ENCODE peak calls at places on chromosome 14, in six cellular contexts. K is tibial artery, F is upper lobe of right lung, M is A549, D is cardiac muscle cell, V is ovary. L is an unnamed sample.

GRCh38 chr14:101472518-101472849 is 88.8 kb upstream of the DIO3 start:
- DNase-seq in K (no peak), F (no peak), M (no peak), D (no peak), V (no peak), L (no peak)

GRCh38 chr14:59463773-59464650 is 1.2 kb downstream of the GPR135 start:
- DNase-seq in K (no peak), F (peak; percentile 68), M (no peak), D (no peak), V (peak; percentile 32), L (no peak)

GRCh38 chr14:66105819-66106218 is 380.4 kb upstream of the CCDC196 start:
- DNase-seq in K (no peak), F (no peak), M (no peak), D (no peak), V (no peak), L (no peak)

GRCh38 chr14:81594012-81594411 is 60.4 kb upstream of the SEL1L start:
- DNase-seq in K (peak; percentile 32), F (no peak), M (no peak), D (no peak), V (no peak), L (no peak)

GRCh38 chr14:101635238-101636080 is 74.2 kb downstream of the DIO3 start:
- DNase-seq in K (no peak), F (no peak), M (no peak), D (no peak), V (no peak), L (no peak)

GRCh38 chr14:103716091-103716801 is 636 bp downstream of the ZFYVE21 start:
- DNase-seq in K (no peak), F (peak; percentile 81), M (peak; percentile 48), D (no peak), V (peak; percentile 45), L (no peak)

GRCh38 chr14:54356172-54356571 is 40.6 kb upstream of the CDKN3 start:
- DNase-seq in K (no peak), F (no peak), M (no peak), D (peak; percentile 33), V (no peak), L (no peak)

GRCh38 chr14:92500491-92500941 is 13.1 kb upstream of the RIN3 start:
- DNase-seq in K (no peak), F (no peak), M (no peak), D (no peak), V (no peak), L (no peak)

GRCh38 chr14:55938249-55938791 is 179.9 kb upstream of the PELI2 start:
- DNase-seq in K (no peak), F (no peak), M (no peak), D (no peak), V (no peak), L (no peak)

GRCh38 chr14:99173086-99173485 is 98.9 kb downstream of the BCL11B start:
- DNase-seq in K (no peak), F (no peak), M (no peak), D (no peak), V (no peak), L (no peak)

GRCh38 chr14:55129086-55129427 is at the start of gene LGALS3:
- DNase-seq in K (peak; percentile 81), F (peak; percentile 94), M (peak; percentile 80), D (peak; percentile 80), V (peak; percentile 80), L (peak; percentile 20)

GRCh38 chr14:90388982-90389381 is 7.8 kb upstream of the CALM1 start:
- DNase-seq in K (no peak), F (no peak), M (no peak), D (no peak), V (no peak), L (no peak)

GRCh38 chr14:61889914-61890351 is 127.7 kb downstream of the SNAPC1 start:
- DNase-seq in K (no peak), F (no peak), M (no peak), D (no peak), V (no peak), L (no peak)

GRCh38 chr14:51173863-51174262 is 66.2 kb upstream of the TMX1 start:
- DNase-seq in K (no peak), F (no peak), M (no peak), D (no peak), V (no peak), L (no peak)

GRCh38 chr14:91509083-91509877 is 830 bp downstream of the PPP4R3A start:
- DNase-seq in K (no peak), F (peak; percentile 78), M (peak; percentile 27), D (peak; percentile 63), V (peak; percentile 52), L (peak; percentile 10)

GRCh38 chr14:104063998-104064397 is 21.5 kb upstream of the ASPG start:
- DNase-seq in K (no peak), F (no peak), M (no peak), D (no peak), V (no peak), L (no peak)

GRCh38 chr14:89351364-89351957 is 65.6 kb downstream of the FOXN3 start:
- DNase-seq in K (no peak), F (peak; percentile 77), M (no peak), D (peak; percentile 30), V (peak; percentile 76), L (no peak)

GRCh38 chr14:61608245-61609142 is 86.8 kb upstream of the HIF1A start:
- DNase-seq in K (no peak), F (no peak), M (no peak), D (no peak), V (no peak), L (no peak)

GRCh38 chr14:22071001-22071400 is 397.4 kb upstream of the OR4E1 start:
- DNase-seq in K (no peak), F (no peak), M (no peak), D (no peak), V (no peak), L (peak; percentile 22)

GRCh38 chr14:54200726-54201125 is 196.1 kb upstream of the CDKN3 start:
- DNase-seq in K (no peak), F (no peak), M (no peak), D (no peak), V (no peak), L (no peak)

GRCh38 chr14:102663031-102663430 is 70.6 kb downstream of the RCOR1 start:
- DNase-seq in K (no peak), F (no peak), M (no peak), D (no peak), V (no peak), L (no peak)

GRCh38 chr14:55756078-55756477 is 176.1 kb downstream of the KTN1 start:
- DNase-seq in K (no peak), F (no peak), M (no peak), D (no peak), V (no peak), L (no peak)

GRCh38 chr14:104702106-104702505 is 12.7 kb downstream of the INF2 start:
- DNase-seq in K (no peak), F (no peak), M (no peak), D (no peak), V (no peak), L (no peak)

GRCh38 chr14:101845896-101846295 is 84.4 kb downstream of the PPP2R5C start:
- DNase-seq in K (no peak), F (no peak), M (no peak), D (no peak), V (no peak), L (no peak)

GRCh38 chr14:88270781-88271180 is 52.3 kb downstream of the KCNK10 start:
- DNase-seq in K (no peak), F (no peak), M (no peak), D (no peak), V (no peak), L (no peak)

GRCh38 chr14:49634547-49635334 is at the start of gene DNAAF2:
- DNase-seq in K (peak; percentile 60), F (peak; percentile 79), M (peak; percentile 66), D (peak; percentile 79), V (peak; percentile 69), L (peak; percentile 65)

GRCh38 chr14:99081880-99082279 is 190.1 kb downstream of the BCL11B start:
- DNase-seq in K (no peak), F (no peak), M (no peak), D (no peak), V (no peak), L (no peak)

GRCh38 chr14:36222952-36223468 is 46.5 kb upstream of the PTCSC3 start:
- DNase-seq in K (no peak), F (no peak), M (no peak), D (no peak), V (no peak), L (no peak)

GRCh38 chr14:97902630-97903029 is 1105.4 kb downstream of the VRK1 start:
- DNase-seq in K (no peak), F (no peak), M (no peak), D (no peak), V (no peak), L (no peak)

GRCh38 chr14:104383088-104383805 is 196.3 kb upstream of the C14orf180 start:
- DNase-seq in K (peak; percentile 3), F (peak; percentile 60), M (no peak), D (no peak), V (no peak), L (no peak)

GRCh38 chr14:23112359-23113178 is 6.5 kb downstream of the CEBPE start:
- DNase-seq in K (no peak), F (no peak), M (no peak), D (peak; percentile 28), V (no peak), L (no peak)
- H3K27ac ChIP-seq in K (no peak overlapping the region), F (no peak overlapping the region), M (no peak overlapping the region), D (peak overlapping the region; percentile 93), V (no peak overlapping the region), L (no peak overlapping the region)

DNA sequence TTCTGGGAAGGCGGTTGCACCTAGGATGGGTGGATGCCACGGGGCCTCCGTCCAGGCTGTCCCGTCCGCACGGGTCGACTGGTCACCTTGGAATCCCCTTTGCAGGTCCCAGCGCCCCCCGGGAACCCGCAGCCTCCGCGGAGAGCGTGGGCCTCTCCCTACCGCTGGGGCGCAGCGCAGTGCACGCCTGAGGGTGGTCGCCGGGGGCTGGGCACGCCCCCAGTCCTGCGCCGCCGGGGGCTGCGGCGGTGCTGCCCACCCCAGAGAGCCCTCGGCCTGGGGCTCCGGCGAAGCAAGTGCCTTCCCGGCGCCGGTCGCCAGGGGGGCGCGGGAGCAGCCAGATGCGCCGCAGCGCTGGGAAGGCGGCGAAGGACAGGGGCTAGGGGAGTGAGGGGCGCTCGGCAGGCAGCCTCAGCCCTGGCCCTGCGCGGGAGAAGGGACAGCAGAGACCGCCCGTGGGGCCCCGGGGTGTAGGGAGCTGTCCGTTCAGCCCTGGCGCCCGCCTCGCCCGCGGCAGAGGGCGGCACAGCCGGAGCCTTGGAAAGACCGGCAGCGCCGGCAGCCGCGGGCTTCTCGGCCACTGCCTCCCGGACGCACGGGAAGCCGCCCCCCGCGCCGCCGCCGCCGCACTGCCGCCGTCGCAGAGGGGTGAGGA is 527 bp downstream of the ZDHHC22 start:
- DNase-seq in K (no peak), F (no peak), M (peak; percentile 78), D (peak; percentile 85), V (no peak), L (no peak)
- H3K27ac ChIP-seq in K (no peak overlapping the region), F (no peak overlapping the region), M (no peak overlapping the region), D (no peak overlapping the region), V (no peak overlapping the region), L (no peak overlapping the region)

DNA sequence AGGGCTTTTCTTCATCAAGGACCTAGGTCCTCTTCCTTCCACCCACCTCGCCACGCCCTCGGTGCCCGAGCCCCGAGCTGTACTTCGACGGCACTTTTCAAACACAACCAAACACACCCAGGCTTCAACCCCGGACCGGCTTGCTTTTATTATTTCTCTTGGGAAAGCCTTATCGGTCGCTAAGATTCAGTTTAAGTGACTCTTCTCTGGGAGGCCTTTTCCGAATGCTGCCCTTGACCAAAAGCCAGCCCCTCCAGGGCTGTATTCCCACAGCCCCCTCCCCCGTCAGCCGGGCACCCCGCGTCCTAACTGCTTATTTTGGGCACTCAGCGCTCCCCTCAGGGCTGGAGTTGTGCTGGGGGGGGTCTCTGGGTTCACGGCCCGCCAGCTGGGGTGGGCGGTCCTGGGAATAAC is 644 bp upstream of the PPP4R4 start:
- DNase-seq in K (no peak), F (peak; percentile 74), M (no peak), D (no peak), V (no peak), L (peak; percentile 8)
- H3K27ac ChIP-seq in K (no peak overlapping the region), F (peak overlapping the region; percentile 37), M (peak overlapping the region; percentile 46), D (peak overlapping the region; percentile 80), V (peak overlapping the region; percentile 91), L (peak overlapping the region; percentile 53)

GRCh38 chr14:77707355-77707723 is 484 bp downstream of the ALKBH1 start:
- DNase-seq in K (no peak), F (no peak), M (peak; percentile 31), D (no peak), V (no peak), L (no peak)
- H3K27ac ChIP-seq in K (peak overlapping the region; percentile 73), F (peak overlapping the region; percentile 74), M (peak overlapping the region; percentile 78), D (peak overlapping the region; percentile 57), V (no peak overlapping the region), L (peak overlapping the region; percentile 76)

L was measured in effector memory CD4-positive, alpha-beta T cell.